ENCODE peak calls at places on chromosome 1, in six cellular contexts. T is esophagus squamous epithelium, N is A549, Y is lower leg skin, F is stomach, Q is right lobe of liver. Z is an unnamed sample.

GRCh38 chr1:56360021-56360420 is 219.3 kb downstream of the PLPP3 start:
- DNase-seq in T (no peak), Y (no peak), N (no peak), Q (no peak), F (no peak), Z (no peak)

GRCh38 chr1:44423706-44424546 is 18.9 kb downstream of the RNF220 start:
- DNase-seq in Y (no peak), N (no peak), Q (peak; percentile 84), T (no peak), F (peak; percentile 87), Z (no peak)

GRCh38 chr1:156004843-156005593 is 15.7 kb downstream of the SSR2 start:
- DNase-seq in F (peak; percentile 57), Y (no peak), Q (no peak), N (no peak), T (no peak), Z (no peak)

GRCh38 chr1:56963667-56964066 is 2.1 kb downstream of the C8B start:
- DNase-seq in Y (no peak), T (no peak), Q (no peak), F (no peak), N (no peak), Z (no peak)

GRCh38 chr1:221715321-221716169 is 26.3 kb downstream of the DUSP10 start:
- DNase-seq in N (peak; percentile 22), Q (no peak), Y (no peak), T (no peak), F (no peak), Z (no peak)

GRCh38 chr1:175192630-175193338 is at the start of gene KIAA0040:
- DNase-seq in F (peak; percentile 81), Q (peak; percentile 86), T (no peak), Y (peak; percentile 94), N (peak; percentile 62), Z (peak; percentile 66)

GRCh38 chr1:214126697-214127146 is 138.9 kb downstream of the PROX1 start:
- DNase-seq in N (no peak), Y (no peak), T (no peak), F (no peak), Q (peak; percentile 94), Z (no peak)

GRCh38 chr1:17822741-17823426 is 67.8 kb downstream of the ACTL8 start:
- DNase-seq in Q (no peak), Y (peak; percentile 39), T (no peak), F (peak; percentile 19), N (no peak), Z (no peak)

GRCh38 chr1:82062206-82062605 is 261.5 kb downstream of the ADGRL2 start:
- DNase-seq in Q (no peak), F (no peak), T (no peak), N (no peak), Y (no peak), Z (no peak)

GRCh38 chr1:243786546-243786945 is 63.5 kb downstream of the AKT3 start:
- DNase-seq in T (no peak), Q (no peak), F (no peak), Y (no peak), N (no peak), Z (no peak)

GRCh38 chr1:117653732-117654484 is 48.1 kb downstream of the TENT5C start:
- DNase-seq in F (no peak), Q (no peak), T (no peak), Y (no peak), N (no peak), Z (no peak)

DNA sequence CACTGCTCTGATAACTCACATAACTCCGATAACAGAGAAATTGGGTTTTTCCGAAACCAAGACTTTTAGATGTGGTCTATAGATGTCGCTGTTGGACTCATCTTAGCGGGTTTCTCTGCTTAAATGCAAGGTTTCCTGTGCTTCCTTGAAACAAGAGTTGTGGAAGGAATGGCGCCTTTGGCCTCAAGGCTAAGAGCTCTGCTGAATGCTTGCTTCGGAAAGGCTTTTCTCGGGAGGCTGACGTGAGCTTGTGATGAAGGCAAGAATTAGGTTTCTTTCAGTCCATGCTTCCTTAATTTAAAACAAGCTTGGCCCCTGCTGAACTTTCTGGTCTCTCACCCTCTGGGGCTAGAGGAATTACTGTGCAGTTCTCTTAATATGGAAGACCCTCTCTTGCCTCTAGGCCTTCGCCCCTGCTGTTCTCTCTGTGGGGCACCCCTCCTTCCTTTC is 113.5 kb downstream of the MAP3K21 start:
- DNase-seq in Y (no peak), N (peak; percentile 80), F (no peak), T (no peak), Q (no peak), Z (no peak)
- TF ChIP-seq CTCF in Y (no peak), N (peak; percentile 86), F (peak; percentile 70), T (peak; percentile 74), Q (peak; percentile 70), Z (peak; percentile 52)

DNA sequence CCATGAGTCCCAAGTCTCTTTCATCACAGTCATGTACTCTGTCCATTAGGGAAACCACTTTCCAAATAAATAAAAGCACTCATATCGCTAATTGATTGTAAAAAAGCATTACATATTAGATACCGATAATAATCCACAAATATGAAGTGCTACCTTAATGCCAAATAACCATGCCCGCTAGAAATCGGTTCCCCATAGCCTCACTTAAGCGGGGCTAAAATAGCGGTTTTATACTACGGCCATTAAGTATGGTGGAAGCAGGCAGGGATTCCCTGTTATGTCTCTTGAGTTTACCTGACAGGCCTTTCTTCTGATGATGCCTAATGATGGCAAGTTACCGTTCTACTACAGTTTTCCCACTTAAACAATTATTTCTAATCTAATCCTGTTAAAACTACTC is 3.9 kb downstream of the ELK4 start:
- DNase-seq in Y (no peak), N (no peak), F (no peak), T (no peak), Q (no peak), Z (no peak)
- TF ChIP-seq POLR2A in Y (no peak), N (no peak), F (no peak), T (no peak), Q (no peak), Z (no peak)

GRCh38 chr1:119448112-119448511 is 33.2 kb downstream of the HSD3B2 start:
- DNase-seq in N (no peak), T (no peak), Y (no peak), F (no peak), Q (no peak), Z (no peak)
- TF ChIP-seq CTCF in N (no peak), T (no peak), Y (no peak), F (no peak), Q (peak; percentile 52), Z (no peak)

GRCh38 chr1:8122477-8123407 is 96.6 kb upstream of the ERRFI1 start:
- DNase-seq in F (no peak), N (no peak), Y (no peak), T (no peak), Q (no peak), Z (no peak)

GRCh38 chr1:8120693-8121260 is 94.7 kb upstream of the ERRFI1 start:
- DNase-seq in F (peak; percentile 67), Y (no peak), T (no peak), N (peak; percentile 78), Q (no peak), Z (no peak)

GRCh38 chr1:8118031-8118451 is 91.9 kb upstream of the ERRFI1 start:
- DNase-seq in F (no peak), T (no peak), Q (no peak), N (peak; percentile 59), Y (no peak), Z (no peak)

GRCh38 chr1:8122160-8122476 is 96.0 kb upstream of the ERRFI1 start:
- DNase-seq in Y (no peak), T (no peak), F (no peak), N (no peak), Q (no peak), Z (peak; percentile 65)

DNA sequence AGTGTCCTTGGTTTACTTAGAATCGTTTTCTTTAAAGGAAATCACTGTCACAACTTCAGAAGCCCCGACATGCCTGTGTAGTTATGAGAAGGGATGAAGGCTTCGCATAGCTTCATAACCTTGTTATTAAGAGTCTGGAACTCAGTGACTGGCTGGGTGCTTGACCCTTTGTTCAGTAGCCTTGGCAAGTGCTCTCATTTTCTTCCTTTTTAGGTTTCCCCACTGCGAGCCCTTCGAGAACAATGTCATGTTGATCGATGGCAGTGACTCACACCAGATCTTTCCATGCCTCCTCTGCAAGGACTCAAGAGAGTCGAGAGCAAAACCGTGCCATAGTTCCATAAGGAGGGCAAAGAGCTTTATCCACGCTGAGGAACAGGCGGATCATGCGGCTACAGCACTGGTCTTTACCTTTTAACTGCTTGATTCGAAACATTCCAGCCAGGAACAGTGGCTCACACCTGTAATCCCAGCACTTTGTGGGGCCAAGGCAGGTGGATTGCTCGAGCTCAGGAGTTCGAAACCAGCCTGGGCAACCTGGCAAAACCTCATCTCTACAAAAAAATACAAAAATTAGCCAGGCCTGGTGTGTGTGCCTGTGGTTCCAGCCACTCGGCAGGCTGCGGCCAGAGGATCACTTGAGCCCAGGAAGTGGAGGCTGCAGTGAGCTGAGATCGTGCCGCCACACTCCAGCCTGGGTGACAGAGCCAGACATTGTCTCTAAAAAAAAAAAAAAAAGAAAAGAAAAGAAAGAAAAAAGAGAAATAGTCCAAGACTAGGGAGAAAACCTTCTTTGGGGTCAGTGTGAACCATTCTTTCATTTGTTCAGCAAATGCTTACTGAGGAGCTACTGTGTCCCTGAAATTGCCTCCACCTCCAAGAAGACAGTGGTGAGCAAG is 95.4 kb upstream of the ERRFI1 start:
- DNase-seq in T (no peak), N (peak; percentile 77), F (peak; percentile 61), Y (no peak), Q (peak; percentile 61), Z (peak; percentile 84)
- TF ChIP-seq POLR2A in T (no peak), N (no peak), F (no peak), Y (no peak), Q (no peak), Z (peak; percentile 21)

GRCh38 chr1:54307305-54307704 is 98.9 kb downstream of the SSBP3 start:
- DNase-seq in Q (no peak), T (no peak), N (no peak), F (no peak), Y (no peak), Z (no peak)

GRCh38 chr1:54309631-54310366 is 96.4 kb downstream of the SSBP3 start:
- DNase-seq in Q (no peak), T (no peak), Y (no peak), N (no peak), F (no peak), Z (no peak)

GRCh38 chr1:54311506-54311905 is 94.7 kb downstream of the SSBP3 start:
- DNase-seq in F (no peak), Y (no peak), N (no peak), T (no peak), Q (no peak), Z (no peak)

GRCh38 chr1:54312874-54313316 is 93.3 kb downstream of the SSBP3 start:
- DNase-seq in N (peak; percentile 18), F (no peak), T (no peak), Y (peak; percentile 91), Q (no peak), Z (peak; percentile 90)

GRCh38 chr1:54310439-54311328 is 95.5 kb downstream of the SSBP3 start:
- DNase-seq in Q (no peak), N (peak; percentile 22), F (peak; percentile 64), Y (no peak), T (no peak), Z (peak; percentile 45)
- TF ChIP-seq CTCF in Q (peak; percentile 53), N (peak; percentile 33), F (peak; percentile 48), Y (no peak), T (peak; percentile 44), Z (no peak)

Z was measured in ovary.